ENCODE peak calls at places on chromosomes 11 and 22, in eight cellular contexts. J is activated T-helper 1 cell treated with anti-CD3 and anti-CD28 coated beads, Interleukin-12 subunit alpha, Interleukin-12 subunit beta, Interleukin-2, Interleukin-4 antibody, amounts not matched to agents 30 ng/mL and 10 ng/mL and 1 ng/mL, durations not matched to agents 14 hours and 24 hours and 36 hours; Y is NCI-H2029; B is MCF 10A; H is stimulated activated CD8-positive, alpha-beta memory T cell treated with anti-CD3 and anti-CD28 coated beads, Interleukin-2, amount 100 ng/mL, for 1 hour; P is naive thymus-derived CD8-positive, alpha-beta T cell; L is colonic mucosa; R is glutamatergic neuron. N is an unnamed sample.

GRCh38 chr22:46589871-46590271 is 30.3 kb upstream of the GRAMD4 start:
- DNase-seq in J (no peak), Y (no peak), B (no peak), H (no peak), P (no peak), L (no peak), R (no peak), N (no peak)

GRCh38 chr22:40764743-40765441 is 54.3 kb downstream of the SLC25A17 start:
- DNase-seq in J (no peak), Y (no peak), B (no peak), H (no peak), P (peak), L (no peak), R (no peak), N (no peak)

GRCh38 chr11:65204646-65205601 is 23.2 kb downstream of the CAPN1 start:
- DNase-seq in J (no peak), Y (peak), B (peak), H (no peak), P (peak), L (no peak), R (peak), N (no peak)

GRCh38 chr11:131889760-131890620 is 519.6 kb downstream of the NTM start:
- DNase-seq in J (no peak), Y (no peak), B (no peak), H (no peak), P (no peak), L (no peak), R (no peak), N (no peak)

GRCh38 chr22:42277988-42278776 is 7.7 kb upstream of the TCF20 start:
- DNase-seq in J (no peak), Y (no peak), B (peak), H (no peak), P (no peak), L (no peak), R (no peak), N (no peak)

GRCh38 chr11:75271730-75272129 is 31.2 kb downstream of the TPBGL start:
- DNase-seq in J (no peak), Y (no peak), B (no peak), H (no peak), P (no peak), L (no peak), R (no peak), N (no peak)

GRCh38 chr11:76047231-76047630 is 159.1 kb downstream of the WNT11 start:
- DNase-seq in J (no peak), Y (no peak), B (no peak), H (no peak), P (no peak), L (no peak), R (no peak), N (no peak)

GRCh38 chr11:97979741-97980140 is 1041.0 kb upstream of the CNTN5 start:
- DNase-seq in J (no peak), Y (no peak), B (no peak), H (no peak), P (no peak), L (no peak), R (no peak), N (no peak)

GRCh38 chr11:8907116-8907515 is 3.9 kb upstream of the AKIP1 start:
- DNase-seq in J (no peak), Y (no peak), B (no peak), H (no peak), P (no peak), L (no peak), R (no peak), N (no peak)

GRCh38 chr11:132972565-132972964 is 559.7 kb downstream of the OPCML start:
- DNase-seq in J (no peak), Y (no peak), B (no peak), H (no peak), P (no peak), L (no peak), R (no peak), N (no peak)

GRCh38 chr11:98365185-98365584 is 655.6 kb upstream of the CNTN5 start:
- DNase-seq in J (no peak), Y (no peak), B (no peak), H (no peak), P (no peak), L (no peak), R (no peak), N (no peak)

GRCh38 chr11:11243790-11244469 is 109.1 kb downstream of the CSNK2A3 start:
- DNase-seq in J (no peak), Y (peak), B (peak), H (no peak), P (no peak), L (no peak), R (peak), N (no peak)

GRCh38 chr11:27201454-27202302 is 161.1 kb downstream of the BBOX1 start:
- DNase-seq in J (no peak), Y (peak), B (peak), H (no peak), P (no peak), L (peak), R (no peak), N (no peak)

GRCh38 chr11:64233913-64234839 is at the start of gene VEGFB:
- DNase-seq in J (peak), Y (no peak), B (peak), H (no peak), P (peak), L (peak), R (no peak), N (no peak)

GRCh38 chr11:92083123-92083522 is 141.5 kb upstream of the FAT3 start:
- DNase-seq in J (no peak), Y (no peak), B (no peak), H (no peak), P (no peak), L (no peak), R (no peak), N (no peak)

GRCh38 chr11:120021978-120022377 is 115.9 kb downstream of the TRIM29 start:
- DNase-seq in J (no peak), Y (no peak), B (no peak), H (no peak), P (no peak), L (no peak), R (no peak), N (no peak)

GRCh38 chr11:36456136-36456535 is 53.9 kb downstream of the TRAF6 start:
- DNase-seq in J (no peak), Y (no peak), B (no peak), H (no peak), P (no peak), L (no peak), R (no peak), N (no peak)

GRCh38 chr11:74672956-74673895 is 58.0 kb downstream of the CHRDL2 start:
- DNase-seq in J (no peak), Y (peak), B (peak), H (no peak), P (no peak), L (peak), R (no peak), N (no peak)

GRCh38 chr11:112453601-112454577 is 193.2 kb upstream of the PLET1 start:
- DNase-seq in J (no peak), Y (peak), B (peak), H (no peak), P (peak), L (peak), R (peak), N (no peak)

GRCh38 chr22:44497218-44497903 is 672 bp downstream of the RTL6 start:
- DNase-seq in J (no peak), Y (no peak), B (no peak), H (no peak), P (no peak), L (no peak), R (peak), N (no peak)

GRCh38 chr11:126081915-126082250 is 19.2 kb upstream of the CDON start:
- DNase-seq in J (no peak), Y (no peak), B (no peak), H (no peak), P (no peak), L (no peak), R (no peak), N (no peak)

GRCh38 chr11:13118194-13118593 is 109.1 kb downstream of the RASSF10 start:
- DNase-seq in J (no peak), Y (no peak), B (peak), H (no peak), P (no peak), L (no peak), R (no peak), N (peak)

GRCh38 chr11:123188508-123189165 is 6.4 kb downstream of the CLMP start:
- DNase-seq in J (no peak), Y (no peak), B (peak), H (no peak), P (no peak), L (no peak), R (no peak), N (peak)

GRCh38 chr11:57460017-57460755 is at the start of gene RTN4RL2:
- DNase-seq in J (no peak), Y (peak), B (peak), H (no peak), P (peak), L (peak), R (peak), N (no peak)

GRCh38 chr11:116852261-116853125 is 15.1 kb upstream of the APOA1 start:
- DNase-seq in J (no peak), Y (no peak), B (no peak), H (no peak), P (no peak), L (peak), R (no peak), N (no peak)

GRCh38 chr11:124536520-124536919 is 6.9 kb downstream of the OR8B12 start:
- DNase-seq in J (no peak), Y (no peak), B (peak), H (no peak), P (no peak), L (no peak), R (no peak), N (no peak)

GRCh38 chr11:28228196-28228595 is 120.0 kb downstream of the METTL15 start:
- DNase-seq in J (no peak), Y (no peak), B (peak), H (no peak), P (no peak), L (no peak), R (no peak), N (peak)

GRCh38 chr11:78807351-78807750 is 232.7 kb upstream of the NARS2 start:
- DNase-seq in J (no peak), Y (no peak), B (no peak), H (no peak), P (no peak), L (no peak), R (no peak), N (no peak)

GRCh38 chr11:103534191-103534590 is 425.0 kb downstream of the DYNC2H1 start:
- DNase-seq in J (no peak), Y (no peak), B (no peak), H (no peak), P (no peak), L (no peak), R (no peak), N (no peak)

GRCh38 chr11:62340269-62340901 is 3.1 kb downstream of the ASRGL1 start:
- DNase-seq in J (peak), Y (peak), B (peak), H (peak), P (peak), L (peak), R (peak), N (no peak)

GRCh38 chr11:94130589-94131362 is 2.1 kb downstream of the PANX1 start:
- DNase-seq in J (no peak), Y (no peak), B (peak), H (no peak), P (no peak), L (no peak), R (no peak), N (no peak)

GRCh38 chr11:128463386-128463829 is 124.0 kb downstream of the ETS1 start:
- DNase-seq in J (no peak), Y (peak), B (no peak), H (no peak), P (no peak), L (no peak), R (no peak), N (peak)

GRCh38 chr11:62544521-62545436 is 1.8 kb downstream of the AHNAK start:
- DNase-seq in J (no peak), Y (no peak), B (peak), H (no peak), P (no peak), L (peak), R (no peak), N (no peak)

GRCh38 chr22:36991220-36991619 is 28.0 kb downstream of the TST start:
- DNase-seq in J (no peak), Y (no peak), B (no peak), H (no peak), P (no peak), L (no peak), R (no peak), N (no peak)